ENCODE peak calls at places on chromosomes 6 and 20, in six cellular contexts. P, K, A, T, B and Z are unnamed samples. For H3K4me1, the result is how much of the 10 kb centered on the place peaks cover.

GRCh38 chr6:41548098-41548840 is 2.1 kb downstream of the FOXP4 start:
- DNase-seq in K (no peak), T (no peak), B (no peak), A (no peak), P (no peak), Z (no peak)

GRCh38 chr20:6212903-6213302 is 90.1 kb upstream of the FERMT1 start:
- DNase-seq in A (no peak), P (no peak), T (no peak), B (no peak), K (no peak), Z (no peak)

GRCh38 chr6:33950891-33951889 is 147.4 kb upstream of the MLN start:
- DNase-seq in P (no peak), A (no peak), B (no peak), T (no peak), K (no peak), Z (no peak)

GRCh38 chr6:113860165-113860955 is 3.2 kb downstream of the MARCKS start:
- DNase-seq in A (peak), T (peak), B (no peak), P (no peak), K (no peak), Z (peak)

GRCh38 chr6:26019261-26019845 is 56.8 kb downstream of the TRIM38 start:
- DNase-seq in P (no peak), A (no peak), B (no peak), K (no peak), T (no peak), Z (no peak)

GRCh38 chr6:33908025-33908424 is 104.2 kb upstream of the MLN start:
- DNase-seq in K (no peak), T (no peak), B (no peak), P (no peak), A (no peak), Z (no peak)

GRCh38 chr20:18506744-18507143 is 996 bp upstream of the SEC23B start:
- DNase-seq in K (no peak), A (peak), P (no peak), T (no peak), B (no peak), Z (no peak)

GRCh38 chr6:128519931-128520435 is 416 bp downstream of the PTPRK start:
- DNase-seq in K (peak), B (peak), P (no peak), T (no peak), A (peak), Z (no peak)

GRCh38 chr6:166947251-166947650 is 9.1 kb downstream of the RNASET2 start:
- DNase-seq in P (no peak), B (no peak), T (no peak), K (no peak), A (no peak), Z (no peak)

GRCh38 chr6:118141211-118141610 is 234.1 kb downstream of the SLC35F1 start:
- DNase-seq in K (no peak), T (no peak), B (no peak), P (no peak), A (no peak), Z (no peak)

GRCh38 chr20:364905-365794 is 15.4 kb upstream of the TRIB3 start:
- DNase-seq in A (peak), P (peak), T (no peak), B (no peak), K (no peak), Z (peak)

GRCh38 chr20:949717-950116 is 33.6 kb upstream of the ANGPT4 start:
- DNase-seq in A (no peak), B (no peak), K (no peak), T (no peak), P (no peak), Z (no peak)

DNA sequence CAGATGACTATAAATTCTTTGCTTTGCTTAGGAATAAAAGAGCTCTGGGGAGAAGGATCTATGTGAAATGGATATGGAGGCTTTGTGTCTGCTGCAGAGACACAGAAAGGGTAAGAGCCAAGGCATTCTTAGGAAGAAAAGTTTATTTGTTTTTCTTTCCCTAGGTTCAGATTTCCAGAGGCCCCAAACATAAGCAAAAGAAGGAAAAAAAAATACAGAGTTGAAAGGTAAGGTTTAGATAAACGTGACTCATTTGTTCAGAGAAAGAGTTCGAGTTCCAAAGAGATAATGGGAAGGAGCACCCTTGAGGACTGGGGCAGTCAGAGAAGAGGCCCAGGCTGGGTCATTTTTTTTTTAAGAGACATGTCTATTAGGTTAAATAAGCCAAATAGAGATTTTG is 27.4 kb upstream of the BMP5 start:
- DNase-seq in P (no peak), B (no peak), K (no peak), T (peak), A (no peak), Z (peak)
- H3K4me2 ChIP-seq in P (no peak), B (no peak), K (no peak), T (no peak), A (no peak), Z (no peak)

DNA sequence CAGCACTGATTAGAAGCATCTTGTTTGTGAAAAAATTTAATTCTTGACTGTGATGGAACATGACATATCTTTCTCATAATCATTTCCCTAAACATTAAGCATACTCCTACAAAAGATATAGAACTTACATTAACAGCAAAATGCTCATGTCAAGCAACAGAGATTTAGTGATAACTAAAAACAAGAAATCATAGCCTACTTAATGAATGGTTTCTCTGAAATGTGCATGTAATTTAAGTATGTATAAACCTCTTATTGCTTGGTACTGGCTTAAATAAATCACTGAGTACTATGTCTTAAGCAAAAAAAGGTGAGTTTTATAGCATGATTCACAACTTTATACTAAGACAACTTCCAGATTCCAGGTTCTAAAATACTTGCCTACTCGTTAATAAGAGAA is 9.3 kb downstream of the ROMO1 start:
- DNase-seq in T (no peak), A (no peak), K (no peak), B (no peak), P (no peak), Z (no peak)
- H3K4me1 ChIP-seq in T (under half), A (under half), K (under half), B (under half), P (under half), Z (under half)

DNA sequence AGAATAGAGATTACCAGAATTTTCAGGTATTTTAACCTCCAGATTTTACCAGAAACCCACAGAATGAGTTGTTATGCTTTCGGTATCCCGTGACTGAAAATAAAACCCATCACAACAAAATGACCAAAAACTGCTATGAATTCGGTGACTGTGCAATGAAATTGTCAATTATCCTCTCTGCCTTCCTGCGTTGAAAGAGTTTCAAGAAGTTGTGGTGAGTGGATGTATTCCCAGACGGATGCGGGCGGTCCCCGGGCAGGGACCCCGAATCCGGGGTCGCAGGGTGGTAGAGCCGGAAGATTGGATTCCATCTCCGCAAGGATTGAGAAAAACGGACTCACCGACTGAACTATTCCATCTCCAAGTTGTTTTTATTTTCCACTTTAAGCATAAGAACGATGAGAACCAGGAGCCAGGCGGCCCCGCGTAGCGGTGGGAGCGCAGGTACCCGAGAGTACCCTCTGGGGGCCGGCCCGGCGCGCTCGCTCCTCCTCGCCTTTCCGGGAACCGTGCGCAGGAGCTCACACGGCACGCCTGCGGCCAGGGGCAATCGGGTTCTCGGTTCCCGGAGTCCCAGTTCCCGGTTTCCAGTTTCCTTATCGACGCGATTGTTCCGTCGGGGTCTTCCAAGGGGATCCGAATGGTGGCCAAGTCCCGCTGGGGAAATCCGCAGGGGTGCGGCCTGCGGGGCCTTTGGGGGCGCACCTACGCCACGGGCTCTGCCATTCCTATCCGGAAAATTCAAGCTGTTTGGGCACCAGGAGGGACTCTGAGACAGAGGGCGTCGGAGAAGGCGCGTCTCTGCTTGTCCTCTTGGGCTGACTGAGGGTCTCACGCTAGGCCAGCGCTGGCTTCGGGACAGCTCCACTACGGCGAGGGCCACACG is 104.9 kb upstream of the PRDM1 start:
- DNase-seq in A (no peak), B (peak), T (no peak), P (no peak), K (peak), Z (peak)
- TF ChIP-seq EZH2 in A (no peak), B (peak), T (peak), P (no peak), K (no peak), Z (no peak)

GRCh38 chr6:39452306-39452705 is 129.8 kb upstream of the KCNK16 start:
- DNase-seq in T (no peak), B (no peak), K (no peak), A (peak), P (no peak), Z (peak)
- H3K4me2 ChIP-seq in T (no peak), B (no peak), K (no peak), A (peak), P (no peak), Z (no peak)

DNA sequence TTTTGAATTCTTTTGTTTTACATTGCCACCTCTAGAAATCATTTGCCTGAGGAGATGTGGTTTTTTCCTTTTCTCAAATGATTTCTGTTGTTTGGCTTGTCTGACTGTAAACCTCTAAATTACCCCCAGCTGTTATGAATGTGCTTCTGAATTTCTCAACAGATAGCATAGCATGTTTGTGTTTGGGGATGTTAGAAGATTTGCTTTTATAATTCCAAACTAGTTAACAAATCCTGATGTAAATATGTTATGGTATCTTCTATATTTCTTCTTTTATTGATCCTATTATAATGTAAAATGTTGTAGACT is 31.6 kb upstream of the EZR start:
- DNase-seq in P (no peak), B (no peak), T (no peak), A (no peak), K (no peak), Z (peak)
- H3K4me1 ChIP-seq in P (half or more), B (under half), T (under half), A (half or more), K (under half), Z (under half)

DNA sequence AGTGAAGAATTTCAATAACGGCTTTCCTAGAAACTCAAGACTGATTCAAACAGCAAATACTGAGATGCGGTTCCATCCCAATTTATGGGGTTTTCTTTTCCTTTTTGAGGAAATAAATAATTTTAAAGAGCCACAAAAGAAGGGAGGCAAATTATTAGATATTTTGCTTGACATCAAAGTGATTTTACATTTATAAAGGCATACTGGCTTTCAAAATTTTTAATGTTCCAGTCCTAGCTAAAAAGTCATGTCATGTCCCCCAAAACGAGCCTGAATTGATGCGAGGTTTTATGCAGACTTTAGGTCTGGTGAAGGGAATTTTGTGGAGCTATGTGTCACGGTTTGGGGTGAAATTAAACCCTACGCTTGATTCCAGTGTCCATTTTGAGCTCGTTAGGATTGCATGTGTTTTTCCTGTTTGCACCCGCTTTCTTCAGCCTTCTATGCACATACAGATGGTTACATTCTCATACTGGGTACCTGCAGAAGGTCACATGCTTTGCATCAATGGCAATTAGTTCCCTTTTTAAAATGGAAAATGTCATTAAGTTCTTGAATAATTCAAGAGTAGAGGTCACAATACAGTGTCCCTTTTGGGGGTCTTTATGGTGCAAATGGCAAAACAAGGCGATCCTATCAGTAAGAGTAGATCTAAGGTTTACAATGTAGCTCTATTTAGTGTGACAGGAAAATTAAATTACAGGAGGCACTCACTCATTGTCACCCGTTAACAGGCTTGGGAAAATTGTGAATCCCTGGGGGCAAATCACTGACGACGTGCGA is 17.3 kb downstream of the FOXA2 start:
- DNase-seq in T (no peak), B (no peak), K (no peak), A (no peak), P (no peak), Z (no peak)
- TF ChIP-seq EZH2 in T (no peak), B (no peak), K (no peak), A (peak), P (no peak), Z (no peak)

DNA sequence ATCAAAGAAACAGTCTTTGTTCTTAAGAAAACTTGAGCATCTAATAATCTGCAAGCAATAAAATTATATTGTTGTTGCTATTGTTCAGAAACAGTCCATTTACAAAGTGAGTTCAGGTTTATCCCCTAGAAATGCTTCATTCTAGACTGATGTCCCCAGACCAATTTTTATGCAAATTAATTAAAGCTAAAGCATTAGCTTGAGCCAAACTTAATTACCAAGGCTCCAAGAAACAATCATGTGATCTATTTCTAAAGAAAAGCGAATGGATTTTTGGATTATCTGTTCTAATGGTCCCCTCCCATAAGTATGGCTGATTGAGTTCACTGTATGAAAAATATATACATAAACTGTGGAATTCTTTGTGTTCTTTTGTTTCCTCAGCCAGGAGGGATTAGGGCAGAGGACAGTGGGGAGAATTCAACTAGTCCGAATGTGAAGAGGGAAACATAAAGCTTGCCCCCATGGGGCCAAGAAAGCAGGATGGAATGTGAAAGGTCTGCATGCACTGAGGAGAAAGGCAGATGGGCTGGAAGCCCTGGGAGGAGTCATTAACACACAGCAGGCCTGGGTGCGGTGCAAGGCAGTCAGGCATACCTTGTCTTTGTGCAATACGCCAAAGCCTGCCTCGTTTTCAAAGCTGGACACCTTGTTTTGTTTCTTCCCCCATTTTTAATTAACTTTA is 597.1 kb downstream of the KIF16B start:
- DNase-seq in A (no peak), B (peak), K (no peak), T (no peak), P (no peak), Z (no peak)
- H3K4me2 ChIP-seq in A (no peak), B (peak), K (no peak), T (no peak), P (no peak), Z (no peak)

GRCh38 chr6:11202513-11203305 is 29.8 kb downstream of the NEDD9 start:
- DNase-seq in P (no peak), K (no peak), B (no peak), A (no peak), T (peak), Z (no peak)

GRCh38 chr6:11200356-11200755 is 32.1 kb downstream of the NEDD9 start:
- DNase-seq in T (no peak), B (no peak), K (no peak), P (no peak), A (no peak), Z (no peak)

GRCh38 chr6:11201015-11201414 is 31.5 kb downstream of the NEDD9 start:
- DNase-seq in B (no peak), P (no peak), K (no peak), T (no peak), A (no peak), Z (no peak)

GRCh38 chr6:11203306-11204009 is 29.0 kb downstream of the NEDD9 start:
- DNase-seq in P (no peak), K (no peak), T (no peak), B (no peak), A (no peak), Z (no peak)

GRCh38 chr6:11201772-11202512 is 30.5 kb downstream of the NEDD9 start:
- DNase-seq in K (no peak), P (no peak), T (no peak), B (no peak), A (no peak), Z (no peak)
- H3K4me1 ChIP-seq in K (under half), P (under half), T (half or more), B (under half), A (under half), Z (under half)

DNA sequence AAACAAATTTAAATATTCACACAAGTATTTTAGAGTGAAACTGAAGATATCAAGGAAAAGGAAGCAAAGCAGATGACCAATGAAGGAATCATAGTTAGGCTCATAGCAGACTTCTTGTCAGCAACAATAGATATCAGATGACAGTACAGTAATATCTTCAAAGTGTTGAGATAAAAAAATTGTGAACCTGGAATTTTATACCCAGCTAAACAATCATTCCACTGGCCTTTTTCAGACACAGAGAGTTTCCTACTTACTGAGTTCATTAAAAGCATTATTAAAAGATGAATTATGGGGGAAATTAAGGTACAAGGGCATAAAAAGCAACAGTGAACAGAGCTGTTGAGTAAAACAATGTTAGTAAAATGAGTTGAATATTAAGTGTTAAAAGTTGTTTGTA is 254.6 kb downstream of the UST start:
- DNase-seq in A (no peak), K (no peak), P (no peak), B (no peak), T (no peak), Z (no peak)
- TF ChIP-seq EZH2 in A (no peak), K (no peak), P (no peak), B (no peak), T (no peak), Z (no peak)

GRCh38 chr6:44390158-44390683 is 2.7 kb downstream of the CDC5L start:
- DNase-seq in P (no peak), K (no peak), A (no peak), T (no peak), B (no peak), Z (no peak)
- H3K4me2 ChIP-seq in P (no peak), K (no peak), A (no peak), T (no peak), B (no peak), Z (no peak)